ENCODE peak calls at places on chromosomes 7 and 10, in nine cellular contexts. N is mucosa of descending colon; O is heart left ventricle; F is CD4-positive, CD25-positive, alpha-beta regulatory T cell; R is ovary; Z is fibroblast of lung; E is tibial artery; X is stomach; W is cardiac muscle cell. J is an unnamed sample. For H3K9me3 and H3K4me1, the result is how much of the 10 kb centered on the place peaks cover.

GRCh38 chr10:131638049-131638448 is 262.8 kb upstream of the PPP2R2D start:
- DNase-seq in N (no peak), O (no peak), F (no peak), R (no peak), Z (no peak), E (no peak), X (no peak), W (no peak), J (no peak)

GRCh38 chr10:58653139-58653538 is 140.5 kb downstream of the BICC1 start:
- DNase-seq in N (no peak), O (no peak), F (no peak), R (no peak), Z (peak), E (no peak), X (no peak), W (no peak), J (no peak)

GRCh38 chr7:92614586-92615237 is 24.5 kb upstream of the FAM133B start:
- DNase-seq in N (no peak), O (no peak), F (no peak), R (no peak), Z (peak), E (no peak), X (no peak), W (no peak), J (no peak)

GRCh38 chr7:156109076-156109475 is 296.8 kb upstream of the SHH start:
- DNase-seq in N (no peak), O (no peak), F (no peak), R (no peak), Z (no peak), E (no peak), X (no peak), W (no peak), J (no peak)

GRCh38 chr10:6173203-6173602 is 29.5 kb upstream of the PFKFB3 start:
- DNase-seq in N (peak), O (no peak), F (peak), R (no peak), Z (no peak), E (no peak), X (no peak), W (peak), J (no peak)

GRCh38 chr7:91046322-91047088 is 217.7 kb upstream of the FZD1 start:
- DNase-seq in N (no peak), O (no peak), F (no peak), R (no peak), Z (peak), E (no peak), X (no peak), W (no peak), J (no peak)

GRCh38 chr7:151138541-151138910 is 29.0 kb downstream of the GBX1 start:
- DNase-seq in N (no peak), O (no peak), F (no peak), R (peak), Z (no peak), E (peak), X (no peak), W (no peak), J (no peak)

GRCh38 chr7:78055579-78055978 is 257.0 kb downstream of the PHTF2 start:
- DNase-seq in N (no peak), O (no peak), F (no peak), R (no peak), Z (no peak), E (no peak), X (no peak), W (no peak), J (no peak)

GRCh38 chr7:132390705-132391104 is 185.6 kb downstream of the PLXNA4 start:
- DNase-seq in N (no peak), O (no peak), F (no peak), R (no peak), Z (peak), E (no peak), X (no peak), W (no peak), J (no peak)

GRCh38 chr7:155453296-155454182 is 4.4 kb upstream of the EN2 start:
- DNase-seq in N (no peak), O (no peak), F (no peak), R (no peak), Z (no peak), E (no peak), X (no peak), W (no peak), J (no peak)

GRCh38 chr7:46291601-46292150 is 370.6 kb upstream of the IGFBP3 start:
- DNase-seq in N (no peak), O (no peak), F (no peak), R (no peak), Z (peak), E (no peak), X (no peak), W (no peak), J (no peak)

GRCh38 chr10:88990528-88991160 is at the start of gene FAS:
- DNase-seq in N (peak), O (peak), F (peak), R (peak), Z (peak), E (peak), X (peak), W (peak), J (peak)

GRCh38 chr10:112912441-112912911 is 37.6 kb upstream of the TCF7L2 start:
- DNase-seq in N (no peak), O (no peak), F (no peak), R (no peak), Z (peak), E (peak), X (no peak), W (no peak), J (no peak)

GRCh38 chr10:117249493-117250093 is 8.7 kb downstream of the SLC18A2 start:
- DNase-seq in N (no peak), O (no peak), F (no peak), R (no peak), Z (no peak), E (no peak), X (no peak), W (no peak), J (no peak)

GRCh38 chr7:77954773-77955562 is 156.4 kb downstream of the PHTF2 start:
- DNase-seq in N (no peak), O (no peak), F (no peak), R (no peak), Z (peak), E (no peak), X (no peak), W (no peak), J (no peak)

GRCh38 chr7:99232082-99232770 is 24.3 kb upstream of the KPNA7 start:
- DNase-seq in N (no peak), O (no peak), F (no peak), R (no peak), Z (no peak), E (no peak), X (no peak), W (no peak), J (no peak)

GRCh38 chr7:5532520-5533335 is 109.1 kb upstream of the TNRC18 start:
- DNase-seq in N (peak), O (no peak), F (no peak), R (peak), Z (no peak), E (peak), X (peak), W (peak), J (peak)

GRCh38 chr10:60464659-60465058 is 75.0 kb upstream of the ANK3 start:
- DNase-seq in N (no peak), O (no peak), F (no peak), R (no peak), Z (no peak), E (no peak), X (no peak), W (no peak), J (no peak)

GRCh38 chr7:51324206-51324884 is 7.7 kb upstream of the COBL start:
- DNase-seq in N (no peak), O (no peak), F (no peak), R (no peak), Z (peak), E (no peak), X (no peak), W (no peak), J (no peak)

GRCh38 chr7:94632338-94633024 is 23.5 kb downstream of the SGCE start:
- DNase-seq in N (no peak), O (no peak), F (no peak), R (no peak), Z (peak), E (no peak), X (no peak), W (peak), J (no peak)

GRCh38 chr7:630539-630938 is 96.0 kb upstream of the DNAAF5 start:
- DNase-seq in N (peak), O (no peak), F (no peak), R (no peak), Z (no peak), E (no peak), X (no peak), W (no peak), J (no peak)

GRCh38 chr7:155799514-155799913 is 12.7 kb downstream of the SHH start:
- DNase-seq in N (no peak), O (no peak), F (no peak), R (no peak), Z (peak), E (no peak), X (no peak), W (no peak), J (peak)

GRCh38 chr10:17236468-17236886 is 8.4 kb downstream of the VIM start:
- DNase-seq in N (no peak), O (no peak), F (no peak), R (no peak), Z (no peak), E (no peak), X (no peak), W (no peak), J (no peak)

GRCh38 chr10:72332423-72333110 is 22.2 kb downstream of the DNAJB12 start:
- DNase-seq in N (peak), O (no peak), F (no peak), R (no peak), Z (no peak), E (no peak), X (no peak), W (no peak), J (no peak)

GRCh38 chr7:116576350-116577319 is 51.8 kb downstream of the CAV1 start:
- DNase-seq in N (no peak), O (no peak), F (no peak), R (no peak), Z (peak), E (peak), X (no peak), W (no peak), J (no peak)

GRCh38 chr7:93148135-93148534 is at the start of gene SAMD9L:
- DNase-seq in N (no peak), O (no peak), F (peak), R (no peak), Z (peak), E (no peak), X (no peak), W (no peak), J (no peak)

GRCh38 chr7:129421717-129422250 is 12.4 kb upstream of the STRIP2 start:
- DNase-seq in N (no peak), O (no peak), F (no peak), R (no peak), Z (no peak), E (no peak), X (no peak), W (no peak), J (no peak)

GRCh38 chr10:70267161-70267933 is 16.5 kb downstream of the NPFFR1 start:
- DNase-seq in N (no peak), O (no peak), F (no peak), R (no peak), Z (peak), E (no peak), X (no peak), W (no peak), J (no peak)

GRCh38 chr7:7122033-7122478 is 60.3 kb upstream of the C1GALT1 start:
- DNase-seq in N (no peak), O (no peak), F (no peak), R (no peak), Z (peak), E (no peak), X (no peak), W (no peak), J (no peak)

GRCh38 chr7:45957721-45958120 is 36.6 kb upstream of the IGFBP3 start:
- DNase-seq in N (no peak), O (no peak), F (no peak), R (no peak), Z (no peak), E (no peak), X (no peak), W (no peak), J (no peak)

GRCh38 chr7:84336303-84336702 is 141.7 kb upstream of the SEMA3A start:
- DNase-seq in N (no peak), O (no peak), F (no peak), R (no peak), Z (peak), E (no peak), X (no peak), W (peak), J (no peak)

GRCh38 chr10:130575756-130576285 is 439.6 kb downstream of the GLRX3 start:
- DNase-seq in N (no peak), O (no peak), F (no peak), R (no peak), Z (no peak), E (no peak), X (no peak), W (no peak), J (no peak)
- H3K9me3 ChIP-seq in N (under half), O (under half), F (under half), R (under half), Z (under half), E (under half), X (under half), W (under half), J (under half)

DNA sequence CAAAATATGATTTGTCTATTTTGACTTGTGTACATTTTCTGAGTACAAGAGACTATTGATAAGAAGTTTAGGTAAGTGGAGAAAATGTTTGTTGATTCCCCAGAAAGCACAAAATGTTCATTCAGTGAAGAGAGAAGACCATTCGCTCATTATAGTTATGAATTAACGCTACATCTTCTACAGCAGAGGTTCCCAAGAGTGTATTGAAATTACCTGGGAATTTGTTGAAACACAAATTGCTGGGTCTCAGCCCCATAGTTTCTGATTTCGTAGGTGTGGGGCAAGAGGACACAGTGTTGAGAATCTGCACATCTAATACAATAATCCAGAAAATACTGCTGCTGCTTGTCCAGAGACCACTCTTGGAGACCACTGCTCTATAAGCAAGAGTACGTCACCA is 24.2 kb downstream of the JAZF1 start:
- DNase-seq in N (no peak), O (no peak), F (no peak), R (no peak), Z (no peak), E (no peak), X (no peak), W (no peak), J (no peak)
- H3K4me3 ChIP-seq in N (no peak), O (no peak), F (no peak), R (no peak), Z (no peak), E (no peak), X (no peak), W (no peak), J (no peak)

DNA sequence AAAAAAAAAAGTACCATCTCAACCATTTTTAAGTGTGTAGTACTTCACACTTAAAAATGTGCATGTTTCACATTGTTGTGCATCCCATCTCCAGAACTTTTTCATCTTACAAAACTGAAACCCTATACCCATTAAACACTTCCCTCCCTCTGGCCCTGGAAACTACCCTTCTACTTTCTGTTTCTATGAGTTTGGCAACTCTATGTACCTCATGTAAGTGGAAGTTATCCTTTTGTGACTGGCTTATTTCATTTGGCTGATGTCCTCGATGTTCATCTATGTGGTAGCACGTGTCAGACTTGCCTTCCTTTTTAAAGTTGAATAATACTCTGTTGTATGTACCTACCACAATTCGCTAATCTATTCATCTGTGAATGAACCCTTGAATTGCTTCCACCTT is 12.2 kb downstream of the KCNMA1 start:
- DNase-seq in N (no peak), O (no peak), F (no peak), R (no peak), Z (no peak), E (no peak), X (no peak), W (no peak), J (no peak)
- H3K4me1 ChIP-seq in N (under half), O (under half), F (under half), R (under half), Z (under half), E (under half), X (half or more), W (under half), J (under half)

GRCh38 chr7:121286742-121287699 is 41.8 kb upstream of the WNT16 start:
- DNase-seq in N (no peak), O (no peak), F (no peak), R (no peak), Z (no peak), E (no peak), X (no peak), W (no peak), J (no peak)
- H3K9me3 ChIP-seq in N (under half), O (under half), F (under half), R (under half), Z (under half), E (under half), X (under half), W (under half), J (under half)

DNA sequence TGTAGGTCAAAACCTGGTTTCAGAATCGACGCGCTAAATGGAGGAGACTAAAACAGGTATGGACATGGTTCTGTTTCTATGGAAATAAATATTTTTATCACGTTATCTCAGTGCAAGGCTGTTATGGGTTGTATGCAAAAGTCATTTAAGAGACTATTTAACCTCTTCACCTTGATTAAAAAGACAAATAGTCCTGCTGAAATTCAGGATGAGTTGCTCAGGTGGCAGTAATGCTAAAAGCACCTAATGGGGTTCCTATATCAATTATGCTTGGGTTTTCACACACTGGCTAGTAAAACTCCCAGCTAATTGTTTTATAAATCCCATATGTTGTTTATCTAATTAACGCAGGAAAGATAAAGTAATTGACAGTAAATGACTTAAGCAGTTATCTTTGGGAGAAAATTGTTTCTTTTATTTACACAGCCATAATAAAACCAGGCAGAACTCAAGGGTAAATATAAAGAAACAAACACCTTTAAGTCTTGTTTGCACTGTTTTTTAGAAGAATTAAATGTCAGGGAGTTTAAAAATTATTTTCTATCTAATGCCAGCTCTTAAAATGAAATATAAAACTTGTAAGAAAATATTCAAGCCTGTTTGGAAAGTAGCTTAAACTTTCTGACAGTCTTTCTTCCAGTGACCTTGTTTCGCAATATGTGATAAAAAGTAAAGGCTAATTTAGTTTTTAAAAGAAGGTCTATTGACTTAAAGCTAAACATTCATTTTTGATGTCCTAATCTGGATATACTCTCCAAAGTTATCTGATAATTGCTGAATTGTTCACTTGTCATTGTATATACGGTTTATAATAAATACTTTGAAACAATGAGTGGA is 3.2 kb downstream of the HHEX start:
- DNase-seq in N (no peak), O (no peak), F (no peak), R (no peak), Z (no peak), E (no peak), X (no peak), W (peak), J (no peak)
- H3K4me3 ChIP-seq in N (no peak), O (no peak), F (no peak), R (no peak), Z (peak), E (peak), X (peak), W (no peak), J (peak)

GRCh38 chr10:1489801-1490200 is 247.5 kb downstream of the ADARB2 start:
- DNase-seq in N (no peak), O (no peak), F (no peak), R (no peak), Z (no peak), E (no peak), X (no peak), W (no peak), J (no peak)
- H3K4me1 ChIP-seq in N (under half), O (under half), F (under half), R (under half), Z (under half), E (under half), X (under half), W (under half), J (under half)

DNA sequence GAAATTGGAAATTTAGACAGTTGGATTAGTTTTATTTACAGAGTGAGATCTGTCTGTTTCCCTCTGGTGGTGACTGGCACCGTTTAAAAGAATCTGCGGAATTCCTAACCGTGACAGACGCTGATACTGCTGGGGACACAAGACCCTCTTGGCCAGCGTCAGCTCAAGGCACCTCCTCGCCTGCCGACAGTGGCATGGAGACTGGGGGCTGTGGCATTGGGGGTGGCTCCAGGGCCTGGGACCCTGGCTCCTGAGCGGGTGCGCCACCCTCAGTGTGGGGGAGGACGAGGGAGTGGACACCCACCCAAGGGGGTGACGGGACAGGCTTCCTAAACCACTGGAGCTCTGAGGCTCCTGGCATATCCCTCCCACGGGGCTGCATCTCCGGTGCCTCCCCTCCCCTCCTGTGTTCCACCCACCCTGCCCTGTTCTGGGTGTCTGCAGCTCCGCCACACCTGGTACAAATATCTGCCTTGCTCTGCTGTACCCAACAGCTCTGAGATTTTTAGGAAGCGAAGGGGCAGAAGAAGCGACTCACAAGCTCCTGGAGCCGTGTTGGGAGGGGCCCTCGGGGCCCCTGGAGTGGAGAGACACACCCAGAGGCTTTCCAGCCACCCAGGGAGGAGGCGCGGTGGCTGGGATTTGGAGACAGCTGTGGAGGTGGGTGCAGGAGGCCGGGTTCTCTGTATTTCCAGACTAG is 178.7 kb downstream of the DNAJB6 start:
- DNase-seq in N (no peak), O (no peak), F (no peak), R (no peak), Z (no peak), E (peak), X (peak), W (no peak), J (no peak)
- H3K9me3 ChIP-seq in N (under half), O (under half), F (under half), R (under half), Z (under half), E (under half), X (under half), W (under half), J (under half)

DNA sequence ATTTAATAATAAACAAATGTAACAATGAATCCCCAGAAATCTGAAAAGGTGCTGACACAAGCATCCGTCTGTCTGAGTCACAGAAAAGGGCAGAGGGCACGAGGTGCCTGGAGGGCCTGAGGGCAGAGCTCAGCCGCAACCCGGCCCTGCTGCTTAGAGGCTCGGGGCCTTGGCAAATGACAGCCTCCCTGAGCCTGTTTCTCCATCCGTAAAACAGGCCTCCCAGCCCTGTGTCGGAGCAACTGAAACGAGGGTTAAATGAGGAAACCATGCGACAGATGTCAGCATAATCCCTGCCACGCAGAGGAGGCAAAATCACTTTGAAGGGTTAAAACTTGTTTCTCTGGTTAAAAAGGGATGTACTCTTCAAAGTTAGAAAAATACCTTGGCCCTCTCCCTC is 24.9 kb downstream of the NUDT1 start:
- DNase-seq in N (no peak), O (no peak), F (no peak), R (no peak), Z (peak), E (no peak), X (no peak), W (no peak), J (no peak)
- H3K4me3 ChIP-seq in N (no peak), O (no peak), F (no peak), R (no peak), Z (no peak), E (no peak), X (no peak), W (no peak), J (no peak)